ENCODE peak calls at places on chromosomes 5 and 9, in seven cellular contexts. F is NCI-H1417 treated with DMSO at 0.1 percent for 48 hours; N is B cell; H is NCI-H2107; Y is EL; U is activated CD8-positive, alpha-beta memory T cell treated with anti-CD3 and anti-CD28 coated beads for 1 hour; D is activated gamma-delta T cell treated with Interleukin-2 at 50 U/mL for 16 hours. P is an unnamed sample.

GRCh38 chr9:23728736-23729135 is 97.3 kb downstream of the ELAVL2 start:
- DNase-seq in Y (no peak), N (no peak), H (no peak), F (no peak), D (no peak), U (no peak), P (no peak)

GRCh38 chr5:15737882-15738677 is 238.1 kb downstream of the FBXL7 start:
- DNase-seq in N (no peak), Y (no peak), H (no peak), F (no peak), U (no peak), D (no peak), P (no peak)

GRCh38 chr5:172491481-172491880 is 37.2 kb upstream of the SH3PXD2B start:
- DNase-seq in F (no peak), D (no peak), H (no peak), N (no peak), Y (no peak), U (no peak), P (no peak)

GRCh38 chr5:118611332-118611945 is 376.9 kb downstream of the DTWD2 start:
- DNase-seq in F (no peak), D (no peak), Y (peak; percentile 33), U (no peak), H (no peak), N (no peak), P (no peak)

GRCh38 chr5:55575815-55576583 is 41.2 kb upstream of the PLPP1 start:
- DNase-seq in U (no peak), N (no peak), Y (no peak), H (no peak), D (no peak), F (no peak), P (no peak)

GRCh38 chr5:11672385-11673085 is 231.7 kb downstream of the CTNND2 start:
- DNase-seq in F (no peak), U (no peak), D (no peak), N (no peak), H (no peak), Y (no peak), P (no peak)

GRCh38 chr9:119114681-119115080 is 254.6 kb downstream of the BRINP1 start:
- DNase-seq in N (no peak), F (no peak), H (no peak), D (no peak), U (no peak), Y (no peak), P (no peak)

GRCh38 chr5:168438349-168438748 is 47.9 kb upstream of the RARS1 start:
- DNase-seq in F (no peak), U (no peak), Y (no peak), N (no peak), H (no peak), D (no peak), P (no peak)

GRCh38 chr5:163565492-163565891 is 60.1 kb downstream of the MAT2B start:
- DNase-seq in U (no peak), D (no peak), N (no peak), F (no peak), H (no peak), Y (no peak), P (no peak)

GRCh38 chr5:27778121-27778520 is 739.7 kb upstream of the CDH9 start:
- DNase-seq in N (no peak), H (no peak), U (no peak), F (no peak), D (no peak), Y (no peak), P (no peak)

GRCh38 chr9:106828082-106828481 is 34.9 kb upstream of the ZNF462 start:
- DNase-seq in Y (no peak), D (no peak), N (no peak), U (no peak), F (no peak), H (no peak), P (no peak)

GRCh38 chr9:76894198-76894597 is 11.7 kb downstream of the PRUNE2 start:
- DNase-seq in D (no peak), U (no peak), Y (no peak), H (no peak), F (no peak), N (no peak), P (no peak)

GRCh38 chr5:141841376-141841775 is 36.8 kb downstream of the PCDH1 start:
- DNase-seq in F (no peak), Y (no peak), H (no peak), D (no peak), N (no peak), U (no peak), P (no peak)

GRCh38 chr5:15702102-15702501 is 202.1 kb downstream of the FBXL7 start:
- DNase-seq in H (no peak), F (no peak), U (no peak), N (no peak), D (no peak), Y (peak; percentile 60), P (no peak)

GRCh38 chr9:71145179-71145578 is 23.8 kb upstream of the TRPM3 start:
- DNase-seq in Y (no peak), N (no peak), F (no peak), U (no peak), H (no peak), D (no peak), P (no peak)

GRCh38 chr9:16213781-16214515 is 656.5 kb downstream of the BNC2 start:
- DNase-seq in N (no peak), D (no peak), F (no peak), U (no peak), Y (peak; percentile 88), H (no peak), P (no peak)

GRCh38 chr5:96064905-96065304 is 103.3 kb upstream of the ELL2 start:
- DNase-seq in F (no peak), U (no peak), N (no peak), D (no peak), H (no peak), Y (no peak), P (no peak)

GRCh38 chr9:96553070-96553469 is 66.6 kb downstream of the CDC14B start:
- DNase-seq in H (no peak), Y (peak; percentile 86), D (no peak), U (no peak), F (no peak), N (no peak), P (no peak)

GRCh38 chr9:131678499-131679111 is 61.3 kb downstream of the RAPGEF1 start:
- DNase-seq in D (peak; percentile 84), N (peak; percentile 64), H (no peak), U (peak; percentile 60), F (no peak), Y (peak; percentile 95), P (peak; percentile 69)

GRCh38 chr5:124154714-124155113 is 591.7 kb downstream of the ZNF608 start:
- DNase-seq in N (no peak), U (no peak), H (no peak), D (no peak), F (no peak), Y (no peak), P (no peak)

GRCh38 chr9:37412431-37413151 is 9.9 kb upstream of the GRHPR start:
- DNase-seq in N (no peak), H (no peak), Y (peak; percentile 86), D (no peak), F (no peak), U (no peak), P (no peak)

GRCh38 chr5:135173662-135174290 is 139.7 kb upstream of the PITX1 start:
- DNase-seq in Y (no peak), D (no peak), F (no peak), N (no peak), U (no peak), H (no peak), P (no peak)

GRCh38 chr5:79990598-79991507 is at the start of gene MTX3:
- DNase-seq in U (peak; percentile 76), F (peak; percentile 8), Y (peak; percentile 90), D (peak; percentile 84), N (peak; percentile 80), H (peak; percentile 63), P (peak; percentile 83)

GRCh38 chr5:40318378-40318777 is 361.3 kb upstream of the PTGER4 start:
- DNase-seq in Y (no peak), U (no peak), F (no peak), N (no peak), H (no peak), D (no peak), P (no peak)

GRCh38 chr5:72110401-72111013 is 3.2 kb downstream of the MAP1B start:
- DNase-seq in D (no peak), N (no peak), H (no peak), Y (no peak), U (no peak), F (no peak), P (no peak)

GRCh38 chr5:141957367-141957993 is 522 bp downstream of the PCDH12 start:
- DNase-seq in Y (no peak), U (no peak), D (no peak), N (no peak), H (no peak), F (no peak), P (no peak)

GRCh38 chr5:107067391-107067790 is 603.3 kb downstream of the EFNA5 start:
- DNase-seq in N (no peak), H (no peak), U (no peak), D (no peak), Y (no peak), F (no peak), P (no peak)

GRCh38 chr9:1207681-1208080 is 157.5 kb downstream of the DMRT2 start:
- DNase-seq in H (no peak), N (no peak), U (no peak), Y (peak; percentile 91), F (no peak), D (no peak), P (no peak)

GRCh38 chr9:97277953-97278352 is 29.5 kb upstream of the CCDC180 start:
- DNase-seq in Y (no peak), N (no peak), F (no peak), U (no peak), H (no peak), D (no peak), P (no peak)

GRCh38 chr5:142356318-142356715 is 31.5 kb upstream of the SPRY4 start:
- DNase-seq in H (no peak), D (no peak), N (no peak), F (no peak), Y (peak; percentile 66), U (no peak), P (no peak)

GRCh38 chr9:128102196-128102595 is 25.3 kb downstream of the PTGES2 start:
- DNase-seq in N (no peak), U (no peak), H (no peak), F (no peak), D (no peak), Y (no peak), P (no peak)

GRCh38 chr5:149387081-149387611 is 8.1 kb upstream of the IL17B start:
- DNase-seq in N (no peak), Y (peak; percentile 80), F (no peak), H (no peak), U (no peak), D (no peak), P (no peak)

GRCh38 chr9:128619779-128620178 is 36.9 kb downstream of the DYNC2I2 start:
- DNase-seq in F (no peak), U (no peak), H (no peak), Y (no peak), D (no peak), N (no peak), P (no peak)